ENCODE peak calls at places on chromosomes 2 and 18, in five cellular contexts. One of them, this sample, is unnamed.

GRCh38 chr18:48940854-48941531 is 9.8 kb downstream of the SMAD7 start:
- DNase-seq in PC-9: no peak
- DNase-seq in neural progenitor cell: no peak
- DNase-seq in OCI-LY7: no peak
- DNase-seq in K562: no peak
- DNase-seq in this sample: peak; percentile 96

GRCh38 chr2:188204830-188205229 is 86.8 kb upstream of the GULP1 start:
- DNase-seq in PC-9: no peak
- DNase-seq in K562: no peak
- DNase-seq in neural progenitor cell: no peak
- DNase-seq in OCI-LY7: no peak
- DNase-seq in this sample: no peak

GRCh38 chr2:145040433-145040832 is 520.5 kb upstream of the ZEB2 start:
- DNase-seq in K562: no peak
- DNase-seq in PC-9: no peak
- DNase-seq in neural progenitor cell: no peak
- DNase-seq in OCI-LY7: no peak
- DNase-seq in this sample: no peak

GRCh38 chr2:112714836-112715631 is 5.8 kb upstream of the NT5DC4 start:
- DNase-seq in OCI-LY7: no peak
- DNase-seq in K562: no peak
- DNase-seq in PC-9: peak; percentile 68
- DNase-seq in neural progenitor cell: no peak
- DNase-seq in this sample: no peak

GRCh38 chr2:156401863-156402262 is 34.3 kb upstream of the GPD2 start:
- DNase-seq in K562: no peak
- DNase-seq in PC-9: no peak
- DNase-seq in neural progenitor cell: no peak
- DNase-seq in OCI-LY7: no peak
- DNase-seq in this sample: no peak

GRCh38 chr2:241564596-241565411 is 6.3 kb downstream of the BOK start:
- DNase-seq in neural progenitor cell: no peak
- DNase-seq in K562: no peak
- DNase-seq in OCI-LY7: no peak
- DNase-seq in PC-9: no peak
- DNase-seq in this sample: no peak

GRCh38 chr18:77110936-77111335 is 21.6 kb downstream of the MBP start:
- DNase-seq in PC-9: no peak
- DNase-seq in K562: no peak
- DNase-seq in OCI-LY7: no peak
- DNase-seq in neural progenitor cell: no peak
- DNase-seq in this sample: no peak

GRCh38 chr2:215579809-215580208 is 143.9 kb upstream of the FN1 start:
- DNase-seq in K562: no peak
- DNase-seq in PC-9: no peak
- DNase-seq in OCI-LY7: no peak
- DNase-seq in neural progenitor cell: no peak
- DNase-seq in this sample: no peak

GRCh38 chr2:62209427-62209991 is 13.6 kb downstream of the B3GNT2 start:
- DNase-seq in PC-9: no peak
- DNase-seq in OCI-LY7: no peak
- DNase-seq in K562: no peak
- DNase-seq in neural progenitor cell: no peak
- DNase-seq in this sample: no peak

GRCh38 chr2:67295851-67296250 is 101.3 kb upstream of the ETAA1 start:
- DNase-seq in K562: no peak
- DNase-seq in neural progenitor cell: no peak
- DNase-seq in OCI-LY7: no peak
- DNase-seq in PC-9: no peak
- DNase-seq in this sample: no peak

GRCh38 chr2:235170536-235171510 is 219.0 kb downstream of the SH3BP4 start:
- DNase-seq in PC-9: peak; percentile 99
- DNase-seq in OCI-LY7: no peak
- DNase-seq in K562: no peak
- DNase-seq in neural progenitor cell: peak; percentile 69
- DNase-seq in this sample: no peak

GRCh38 chr2:70808983-70809958 is 11.1 kb downstream of the CLEC4F start:
- DNase-seq in PC-9: no peak
- DNase-seq in neural progenitor cell: no peak
- DNase-seq in K562: no peak
- DNase-seq in OCI-LY7: no peak
- DNase-seq in this sample: no peak

GRCh38 chr18:74724186-74724585 is 126.5 kb downstream of the ZNF407 start:
- DNase-seq in PC-9: no peak
- DNase-seq in neural progenitor cell: no peak
- DNase-seq in OCI-LY7: no peak
- DNase-seq in K562: no peak
- DNase-seq in this sample: no peak

GRCh38 chr18:64119916-64120315 is 29.0 kb downstream of the LINC00305 start:
- DNase-seq in K562: no peak
- DNase-seq in PC-9: no peak
- DNase-seq in neural progenitor cell: no peak
- DNase-seq in OCI-LY7: peak; percentile 3
- DNase-seq in this sample: no peak

GRCh38 chr18:8814206-8814605 is 108.8 kb downstream of the MTCL1 start:
- DNase-seq in neural progenitor cell: no peak
- DNase-seq in PC-9: no peak
- DNase-seq in K562: no peak
- DNase-seq in OCI-LY7: no peak
- DNase-seq in this sample: no peak

GRCh38 chr2:3461781-3462492 is 57.4 kb downstream of the ADI1 start:
- DNase-seq in OCI-LY7: peak; percentile 77
- DNase-seq in neural progenitor cell: peak; percentile 50
- DNase-seq in K562: peak; percentile 71
- DNase-seq in PC-9: peak; percentile 41
- DNase-seq in this sample: peak; percentile 50

GRCh38 chr18:31291688-31292087 is 26.3 kb upstream of the DSG1 start:
- DNase-seq in K562: no peak
- DNase-seq in PC-9: no peak
- DNase-seq in OCI-LY7: no peak
- DNase-seq in neural progenitor cell: no peak
- DNase-seq in this sample: no peak

GRCh38 chr18:31301201-31301655 is 16.7 kb upstream of the DSG1 start:
- DNase-seq in OCI-LY7: no peak
- DNase-seq in K562: no peak
- DNase-seq in neural progenitor cell: peak; percentile 69
- DNase-seq in PC-9: peak; percentile 37
- DNase-seq in this sample: no peak

GRCh38 chr18:31302991-31303390 is 15.0 kb upstream of the DSG1 start:
- DNase-seq in K562: no peak
- DNase-seq in PC-9: peak; percentile 68
- DNase-seq in neural progenitor cell: no peak
- DNase-seq in OCI-LY7: no peak
- DNase-seq in this sample: no peak

GRCh38 chr18:31294199-31294747 is 23.7 kb upstream of the DSG1 start:
- DNase-seq in neural progenitor cell: no peak
- DNase-seq in OCI-LY7: no peak
- DNase-seq in PC-9: no peak
- DNase-seq in K562: no peak
- DNase-seq in this sample: no peak

DNA sequence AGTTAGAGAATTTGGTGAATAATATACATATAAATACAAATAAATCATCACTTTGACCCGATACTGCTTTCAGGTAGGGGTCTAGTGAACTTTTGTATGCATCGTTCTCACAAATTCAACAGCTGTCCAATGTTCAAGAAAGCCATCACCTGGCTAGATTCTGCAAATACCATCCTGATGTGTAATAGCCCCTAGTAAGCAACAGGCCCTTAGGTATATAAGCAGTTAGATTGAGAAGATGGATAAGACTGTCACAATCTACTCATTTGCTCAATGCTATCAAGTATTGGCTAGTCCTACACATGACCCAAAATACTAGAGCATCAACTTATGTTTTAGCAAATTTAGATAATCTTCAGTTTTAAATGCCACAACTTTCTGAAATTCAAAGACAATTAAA is 20.7 kb upstream of the DSG1 start:
- DNase-seq in K562: no peak
- DNase-seq in neural progenitor cell: no peak
- DNase-seq in PC-9: no peak
- DNase-seq in OCI-LY7: no peak
- DNase-seq in this sample: no peak
- H3K4me1 ChIP-seq in K562: no peaks in the 10 kb centered on the region
- H3K4me1 ChIP-seq in neural progenitor cell: peaks cover 23% of the 10 kb centered on the region
- H3K4me1 ChIP-seq in PC-9: no peaks in the 10 kb centered on the region
- H3K4me1 ChIP-seq in OCI-LY7: no peaks in the 10 kb centered on the region
- H3K4me1 ChIP-seq in this sample: no peaks in the 10 kb centered on the region

DNA sequence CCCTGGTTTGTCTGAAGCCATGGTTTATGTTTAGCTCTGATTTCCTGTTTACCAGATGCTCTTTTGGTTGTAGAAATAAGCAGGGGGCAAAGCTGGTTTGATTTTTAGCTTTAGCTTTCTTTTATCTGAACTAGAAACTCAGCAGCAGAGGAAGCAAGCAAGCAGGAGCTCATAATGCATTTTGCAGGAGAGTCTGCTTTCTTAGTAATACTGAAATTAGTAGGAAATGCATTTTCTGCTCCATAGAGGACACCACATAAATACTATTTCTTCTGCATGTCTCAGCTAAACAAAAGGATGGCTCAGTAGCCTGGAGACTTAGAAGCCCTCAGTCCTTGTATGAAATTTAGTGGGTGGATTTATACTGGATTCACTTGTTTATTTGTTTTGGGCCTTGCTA is 23.1 kb downstream of the DGUOK start:
- DNase-seq in OCI-LY7: no peak
- DNase-seq in PC-9: no peak
- DNase-seq in neural progenitor cell: no peak
- DNase-seq in K562: no peak
- DNase-seq in this sample: no peak
- H3K27ac ChIP-seq in OCI-LY7: no peak overlapping the region
- H3K27ac ChIP-seq in PC-9: no peak overlapping the region
- H3K27ac ChIP-seq in neural progenitor cell: no peak overlapping the region
- H3K27ac ChIP-seq in K562: no peak overlapping the region
- H3K27ac ChIP-seq in this sample: no peak overlapping the region

DNA sequence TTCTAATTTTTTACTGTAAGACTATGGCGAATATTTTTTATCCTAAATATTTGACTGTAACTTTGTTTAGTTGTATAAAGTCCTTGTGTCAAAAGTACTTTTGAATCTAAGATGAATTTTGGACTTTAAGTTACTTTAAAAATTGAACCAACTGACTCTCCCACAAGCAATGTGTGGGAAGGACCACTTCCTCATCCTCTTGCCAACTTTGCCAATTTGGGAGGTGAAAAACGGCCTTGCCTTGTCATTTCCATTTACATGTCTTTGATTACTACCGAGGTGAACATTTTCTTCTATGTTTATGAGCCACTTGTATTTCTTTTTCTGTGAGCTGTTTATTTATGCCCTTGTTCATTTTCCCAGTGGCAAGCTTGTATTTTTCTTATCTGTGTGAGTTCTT is 12.8 kb upstream of the MSGN1 start:
- DNase-seq in neural progenitor cell: no peak
- DNase-seq in K562: no peak
- DNase-seq in PC-9: no peak
- DNase-seq in OCI-LY7: no peak
- DNase-seq in this sample: no peak
- H3K4me2 ChIP-seq in neural progenitor cell: no peak overlapping the region
- H3K4me2 ChIP-seq in K562: no peak overlapping the region
- H3K4me2 ChIP-seq in PC-9: no peak overlapping the region
- H3K4me2 ChIP-seq in OCI-LY7: peak overlapping the region; percentile 88
- H3K4me2 ChIP-seq in this sample: no peak overlapping the region

DNA sequence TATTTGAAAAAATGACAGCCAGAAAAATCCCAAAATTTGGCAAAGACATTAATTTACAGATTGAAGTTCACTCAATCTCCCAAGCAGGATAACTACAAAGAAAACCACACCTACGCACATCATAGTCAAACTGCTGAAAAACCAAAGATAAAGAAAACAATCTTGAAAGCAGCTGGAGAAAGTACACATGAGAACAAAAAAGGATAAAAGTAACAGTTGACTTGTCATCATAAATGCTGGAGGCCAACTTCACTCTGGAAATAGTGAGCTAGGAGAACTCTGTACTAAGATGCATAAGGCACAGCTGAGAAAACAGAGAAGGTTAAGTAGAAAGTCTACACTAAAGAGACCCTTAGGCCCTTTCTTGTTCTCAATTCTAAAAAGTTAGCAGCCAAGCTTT is 73.1 kb downstream of the TLK1 start:
- DNase-seq in OCI-LY7: no peak
- DNase-seq in PC-9: no peak
- DNase-seq in K562: no peak
- DNase-seq in neural progenitor cell: no peak
- DNase-seq in this sample: no peak
- H3K4me1 ChIP-seq in OCI-LY7: peaks cover 15% of the 10 kb centered on the region
- H3K4me1 ChIP-seq in PC-9: no peaks in the 10 kb centered on the region
- H3K4me1 ChIP-seq in K562: no peaks in the 10 kb centered on the region
- H3K4me1 ChIP-seq in neural progenitor cell: peaks cover 10% of the 10 kb centered on the region
- H3K4me1 ChIP-seq in this sample: no peaks in the 10 kb centered on the region